ENCODE peak calls at places on chromosomes 13 and 19, in six cellular contexts. D is ovary, R is GM06990, B is left ventricle myocardium inferior, U is esophagus squamous epithelium, J is psoas muscle. I is an unnamed sample.

GRCh38 chr13:84590663-84591062 is 708.4 kb upstream of the SLITRK1 start:
- DNase-seq in R (no peak), J (no peak), B (no peak), U (no peak), D (no peak), I (no peak)

GRCh38 chr19:23439623-23440022 is 44.4 kb upstream of the ZNF91 start:
- DNase-seq in D (no peak), J (no peak), U (no peak), R (no peak), B (no peak), I (no peak)

GRCh38 chr13:43864921-43865320 is 14.6 kb downstream of the CCDC122 start:
- DNase-seq in U (no peak), D (no peak), J (no peak), R (no peak), B (no peak), I (no peak)

GRCh38 chr13:86567119-86567518 is 767.9 kb upstream of the SLITRK6 start:
- DNase-seq in B (no peak), D (no peak), J (no peak), U (no peak), R (no peak), I (no peak)

GRCh38 chr13:108769213-108770070 is 140.0 kb downstream of the MYO16 start:
- DNase-seq in B (no peak), U (no peak), R (no peak), J (no peak), D (no peak), I (no peak)

GRCh38 chr13:26919311-26919710 is 158.7 kb upstream of the GPR12 start:
- DNase-seq in U (no peak), B (no peak), R (no peak), D (no peak), J (no peak), I (no peak)

GRCh38 chr13:66339214-66339613 is 890.9 kb downstream of the PCDH9 start:
- DNase-seq in U (no peak), D (no peak), R (no peak), B (no peak), J (no peak), I (no peak)

GRCh38 chr13:33015275-33015674 is 948 bp upstream of the KL start:
- DNase-seq in J (no peak), U (no peak), D (no peak), R (no peak), B (no peak), I (no peak)

GRCh38 chr13:22198656-22199217 is 527.9 kb downstream of the FGF9 start:
- DNase-seq in J (no peak), U (no peak), R (no peak), D (no peak), B (no peak), I (peak; percentile 22)

GRCh38 chr13:86765462-86765861 is 905.7 kb upstream of the SLITRK5 start:
- DNase-seq in D (no peak), J (no peak), U (no peak), B (no peak), R (no peak), I (no peak)

GRCh38 chr13:46195017-46195416 is 13.0 kb upstream of the LCP1 start:
- DNase-seq in B (no peak), D (no peak), J (no peak), R (no peak), U (no peak), I (no peak)

GRCh38 chr13:101951114-101951513 is 450.7 kb downstream of the FGF14 start:
- DNase-seq in R (no peak), U (no peak), J (no peak), B (no peak), D (no peak), I (no peak)

GRCh38 chr19:39768334-39768733 is 10.3 kb upstream of the LEUTX start:
- DNase-seq in U (no peak), J (no peak), R (no peak), D (no peak), B (no peak), I (no peak)

GRCh38 chr13:22311734-22312404 is 641.0 kb downstream of the FGF9 start:
- DNase-seq in B (peak; percentile 35), D (no peak), U (no peak), R (no peak), J (peak; percentile 55), I (no peak)

GRCh38 chr19:41398603-41399002 is 985 bp downstream of the BCKDHA start:
- DNase-seq in B (no peak), J (no peak), D (no peak), R (no peak), U (no peak), I (no peak)
- H3K4me3 ChIP-seq in B (peak overlapping the region; percentile 99), J (peak overlapping the region; percentile 89), D (peak overlapping the region; percentile 98), R (peak overlapping the region; percentile 93), U (peak overlapping the region; percentile 83), I (peak overlapping the region; percentile 81)

GRCh38 chr13:49996166-49996915 is 501 bp upstream of the TRIM13 start:
- DNase-seq in R (peak; percentile 90), D (peak; percentile 95), B (peak; percentile 95), J (peak; percentile 97), U (peak; percentile 78), I (no peak)

GRCh38 chr13:49998714-49999624 is 2.1 kb downstream of the TRIM13 start:
- DNase-seq in U (no peak), D (no peak), B (no peak), R (no peak), J (no peak), I (no peak)

GRCh38 chr13:49996951-49997895 is at the start of gene TRIM13:
- DNase-seq in J (peak; percentile 95), D (peak; percentile 92), U (peak; percentile 78), R (peak; percentile 90), B (peak; percentile 92), I (no peak)

GRCh38 chr13:49995535-49996165 is 1.2 kb upstream of the TRIM13 start:
- DNase-seq in D (no peak), R (no peak), U (no peak), J (no peak), B (no peak), I (no peak)

DNA sequence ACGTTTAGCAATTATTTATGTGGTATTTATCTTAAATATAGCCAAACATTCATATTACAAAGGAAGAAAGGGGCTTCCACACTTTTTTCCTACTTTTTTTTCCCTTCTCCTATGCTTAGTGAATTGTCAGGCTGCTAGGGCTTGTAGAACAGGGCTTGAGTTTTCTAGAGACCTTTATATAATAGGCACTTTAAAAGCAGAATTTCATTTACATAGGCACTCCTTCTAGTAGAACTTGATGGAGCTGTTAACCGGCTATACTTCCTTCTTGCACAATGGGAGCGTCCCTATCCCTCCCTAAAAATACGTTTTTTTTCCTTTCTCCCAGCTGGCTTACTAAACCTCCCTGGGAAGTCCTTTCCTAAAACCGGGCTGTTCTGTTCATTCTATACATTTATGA is 1.1 kb downstream of the TRIM13 start:
- DNase-seq in B (no peak), D (no peak), U (no peak), J (no peak), R (no peak), I (no peak)
- H3K36me3 ChIP-seq in B (peaks cover 45% of the 10 kb centered on the region), D (no peaks in the 10 kb centered on the region), U (peaks cover 46% of the 10 kb centered on the region), J (peaks cover 8% of the 10 kb centered on the region), R (no peaks in the 10 kb centered on the region), I (peaks cover 1% of the 10 kb centered on the region)

DNA sequence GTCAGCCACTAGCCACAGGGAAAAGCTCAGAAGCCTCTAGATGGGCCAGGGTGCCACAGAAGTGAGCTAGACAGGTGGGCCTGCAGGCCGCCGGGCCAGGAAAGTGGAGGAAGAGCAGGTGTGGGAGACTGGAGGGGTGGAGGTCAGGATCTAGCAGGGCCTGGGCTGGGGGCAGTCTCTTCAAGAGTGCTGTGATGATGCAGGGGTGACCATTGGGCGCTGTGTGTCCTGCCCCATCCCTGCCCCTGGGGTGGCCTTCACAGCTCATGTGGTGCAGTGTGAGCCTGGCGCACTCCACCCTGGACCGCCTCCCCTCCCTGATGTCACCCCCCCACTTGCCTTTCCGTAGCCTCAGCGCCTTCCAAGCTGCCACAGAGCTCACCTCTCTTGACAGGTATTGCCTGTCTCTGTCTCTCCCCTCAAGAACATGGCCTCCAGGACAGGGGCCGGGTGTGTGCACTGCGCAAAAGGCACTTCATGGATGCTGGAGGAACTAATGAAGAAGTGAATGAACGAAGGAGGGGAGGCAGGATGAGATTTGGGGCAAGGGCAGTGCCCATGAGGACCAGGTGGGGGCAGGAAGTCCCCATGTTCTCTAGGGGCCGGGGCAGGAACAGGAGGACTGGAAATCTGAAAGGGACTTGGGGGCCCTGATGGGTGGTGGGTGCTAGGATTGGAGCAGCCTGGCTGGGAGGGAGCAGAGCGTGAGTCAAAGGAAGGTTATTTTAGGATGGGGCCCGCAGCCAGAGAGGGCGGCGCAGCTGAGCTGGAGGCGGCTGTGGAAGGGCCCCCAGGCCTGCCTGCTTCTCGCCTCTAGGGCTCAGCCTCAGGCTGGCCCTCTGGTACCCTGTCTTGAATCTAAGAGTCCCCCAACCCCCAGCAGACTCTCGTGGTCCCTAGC is 6.6 kb downstream of the SSBP4 start:
- DNase-seq in J (peak; percentile 89), U (no peak), D (peak; percentile 80), R (no peak), B (peak; percentile 78), I (no peak)
- TF ChIP-seq CTCF in J (no peak), U (no peak), D (peak; percentile 9), R (no peak), B (peak; percentile 37), I (peak; percentile 28)

GRCh38 chr19:9937001-9937411 is 691 bp upstream of the OLFM2 start:
- DNase-seq in U (no peak), R (no peak), B (no peak), D (no peak), J (no peak), I (no peak)
- H3K4me3 ChIP-seq in U (no peak overlapping the region), R (no peak overlapping the region), B (peak overlapping the region; percentile 59), D (no peak overlapping the region), J (no peak overlapping the region), I (no peak overlapping the region)

GRCh38 chr19:15116856-15117255 is 9.7 kb downstream of the SYDE1 start:
- DNase-seq in B (no peak), U (no peak), R (no peak), D (no peak), J (no peak), I (no peak)

GRCh38 chr19:15115762-15116615 is 8.8 kb downstream of the SYDE1 start:
- DNase-seq in B (no peak), D (no peak), U (no peak), R (no peak), J (no peak), I (no peak)

GRCh38 chr19:15114153-15114540 is 6.9 kb downstream of the SYDE1 start:
- DNase-seq in J (no peak), D (no peak), U (no peak), B (no peak), R (no peak), I (no peak)

GRCh38 chr19:15113245-15114152 is 6.3 kb downstream of the SYDE1 start:
- DNase-seq in R (no peak), D (no peak), B (no peak), J (peak; percentile 53), U (no peak), I (no peak)

DNA sequence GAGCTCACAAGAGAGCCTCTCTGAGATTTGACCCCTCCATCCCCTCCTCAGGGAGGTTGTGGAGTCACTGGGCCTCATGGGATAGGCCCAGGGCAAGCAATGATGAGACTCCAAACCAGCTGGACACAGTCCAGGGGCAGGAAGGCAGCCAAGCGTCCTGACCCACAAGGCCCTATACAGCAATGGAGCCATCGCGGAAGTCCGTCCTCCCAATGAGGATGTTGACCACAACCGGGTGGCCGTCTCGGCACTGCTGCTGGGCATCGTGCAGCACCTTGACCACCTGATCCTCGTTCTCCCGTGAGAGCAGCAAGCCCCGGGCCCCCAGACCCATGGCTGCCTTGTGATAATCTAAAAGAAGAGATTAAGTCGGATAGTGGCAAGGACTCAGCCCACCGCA is 7.9 kb downstream of the SYDE1 start:
- DNase-seq in J (peak; percentile 90), R (no peak), B (peak; percentile 90), U (no peak), D (peak; percentile 88), I (no peak)
- H3K36me3 ChIP-seq in J (peaks cover 5% of the 10 kb centered on the region), R (peaks cover 19% of the 10 kb centered on the region), B (peaks cover 100% of the 10 kb centered on the region), U (peaks cover 100% of the 10 kb centered on the region), D (no peaks in the 10 kb centered on the region), I (peaks cover 66% of the 10 kb centered on the region)

GRCh38 chr19:1321539-1321938 is 35.9 kb downstream of the EFNA2 start:
- DNase-seq in D (no peak), U (no peak), J (no peak), R (no peak), B (no peak), I (no peak)
- TF ChIP-seq CTCF in D (no peak), U (no peak), J (no peak), R (no peak), B (no peak), I (no peak)

I was measured in BJ.